ENCODE peak calls at places on chromosomes 7 and 10, in seven cellular contexts. T is PC-3; W is ovary; H is WERI-Rb-1; C is CD8-positive, alpha-beta memory T cell; V is HCT116; D is Panc1. A is an unnamed sample. For H3K27me3 and H3K36me3, the result is how much of the 10 kb centered on the place peaks cover.

GRCh38 chr7:30074422-30075030 is 46.3 kb downstream of the PLEKHA8 start:
- DNase-seq in H (no peak), W (no peak), D (peak), V (peak), T (peak), C (no peak), A (no peak)

GRCh38 chr10:100812978-100813377 is 67.6 kb downstream of the PAX2 start:
- DNase-seq in C (no peak), T (no peak), H (peak), D (no peak), W (no peak), V (no peak), A (no peak)

GRCh38 chr7:21960922-21961321 is 15.2 kb upstream of the CDCA7L start:
- DNase-seq in W (no peak), T (peak), D (no peak), V (no peak), C (no peak), H (no peak), A (no peak)

GRCh38 chr10:13462551-13462950 is 66.3 kb downstream of the BEND7 start:
- DNase-seq in D (no peak), V (no peak), W (no peak), T (no peak), C (no peak), H (no peak), A (no peak)

GRCh38 chr7:158517072-158517471 is 70.6 kb downstream of the PTPRN2 start:
- DNase-seq in V (no peak), C (no peak), W (no peak), H (no peak), T (no peak), D (no peak), A (no peak)

GRCh38 chr10:110355922-110356627 is 51.4 kb upstream of the SMNDC1 start:
- DNase-seq in W (no peak), D (no peak), H (no peak), V (no peak), C (no peak), T (no peak), A (no peak)

GRCh38 chr10:133140417-133141143 is 19.4 kb upstream of the KNDC1 start:
- DNase-seq in C (no peak), V (no peak), W (no peak), T (no peak), D (no peak), H (no peak), A (peak)

GRCh38 chr10:87092861-87093460 is 1.7 kb downstream of the GLUD1 start:
- DNase-seq in W (no peak), C (peak), H (no peak), V (no peak), T (peak), D (no peak), A (peak)

GRCh38 chr7:86574006-86574405 is 69.7 kb upstream of the GRM3 start:
- DNase-seq in W (no peak), D (no peak), C (no peak), H (no peak), T (no peak), V (no peak), A (no peak)

GRCh38 chr7:85554294-85554877 is 367.5 kb upstream of the SEMA3D start:
- DNase-seq in D (peak), V (peak), W (no peak), C (no peak), H (peak), T (peak), A (peak)

GRCh38 chr7:2271273-2272026 is 29.4 kb downstream of the NUDT1 start:
- DNase-seq in H (peak), T (no peak), W (no peak), V (no peak), D (no peak), C (no peak), A (peak)

GRCh38 chr10:89550509-89550908 is 15.1 kb upstream of the SLC16A12 start:
- DNase-seq in C (no peak), H (no peak), W (no peak), T (peak), V (no peak), D (no peak), A (no peak)

GRCh38 chr10:71756441-71757191 is 16.7 kb downstream of the VSIR start:
- DNase-seq in W (no peak), V (no peak), D (no peak), H (no peak), C (no peak), T (no peak), A (no peak)

GRCh38 chr10:132422931-132423813 is 26.2 kb downstream of the PWWP2B start:
- DNase-seq in T (no peak), H (peak), C (no peak), D (no peak), W (no peak), V (no peak), A (no peak)

GRCh38 chr10:115762029-115762428 is 511.0 kb downstream of the GFRA1 start:
- DNase-seq in H (no peak), W (no peak), C (no peak), D (no peak), V (no peak), T (no peak), A (no peak)

GRCh38 chr10:34889004-34889869 is 74.1 kb upstream of the PARD3 start:
- DNase-seq in V (no peak), C (no peak), T (peak), D (no peak), W (no peak), H (no peak), A (no peak)

GRCh38 chr10:36462194-36462593 is 663.2 kb upstream of the ANKRD30A start:
- DNase-seq in W (no peak), T (peak), V (no peak), C (no peak), D (no peak), H (no peak), A (no peak)

GRCh38 chr10:34565934-34566333 is 249.2 kb downstream of the PARD3 start:
- DNase-seq in H (no peak), V (no peak), C (no peak), T (no peak), W (no peak), D (no peak), A (no peak)

GRCh38 chr10:357201-357950 is 222.1 kb downstream of the ZMYND11 start:
- DNase-seq in D (no peak), W (no peak), T (no peak), V (no peak), H (no peak), C (no peak), A (no peak)

GRCh38 chr10:25017247-25017590 is 807 bp downstream of the THNSL1 start:
- DNase-seq in H (peak), V (no peak), T (peak), W (peak), C (peak), D (no peak), A (peak)

GRCh38 chr7:129649128-129649690 is 37.7 kb downstream of the NRF1 start:
- DNase-seq in D (no peak), V (no peak), C (no peak), H (no peak), W (no peak), T (no peak), A (no peak)

GRCh38 chr10:132845780-132846595 is 60.0 kb upstream of the NKX6-2 start:
- DNase-seq in D (no peak), H (no peak), T (no peak), W (no peak), V (no peak), C (no peak), A (peak)

GRCh38 chr7:37421820-37422219 is 26.8 kb downstream of the ELMO1 start:
- DNase-seq in T (no peak), C (no peak), V (no peak), H (no peak), W (no peak), D (no peak), A (no peak)

GRCh38 chr7:82327898-82328297 is 115.7 kb downstream of the CACNA2D1 start:
- DNase-seq in H (no peak), T (peak), D (no peak), W (no peak), V (no peak), C (no peak), A (no peak)

GRCh38 chr7:2399848-2400587 is 3.4 kb upstream of the CHST12 start:
- DNase-seq in T (peak), D (peak), H (no peak), W (peak), C (no peak), V (no peak), A (no peak)

GRCh38 chr10:133565441-133566294 is at the start of gene SYCE1:
- DNase-seq in V (no peak), T (no peak), C (no peak), D (no peak), H (no peak), W (peak), A (peak)

GRCh38 chr7:2757361-2757903 is 69.4 kb downstream of the AMZ1 start:
- DNase-seq in D (no peak), H (no peak), W (peak), V (peak), T (peak), C (no peak), A (no peak)

GRCh38 chr7:104328308-104328969 is at the start of gene LHFPL3:
- DNase-seq in V (no peak), D (no peak), T (no peak), W (no peak), H (peak), C (no peak), A (peak)

GRCh38 chr7:104328970-104329825 is 795 bp downstream of the LHFPL3 start:
- DNase-seq in T (no peak), W (no peak), V (no peak), H (peak), D (no peak), C (no peak), A (peak)

GRCh38 chr7:104327534-104327933 is 869 bp upstream of the LHFPL3 start:
- DNase-seq in T (no peak), W (no peak), C (no peak), H (no peak), V (no peak), D (no peak), A (no peak)

GRCh38 chr7:104327963-104328307 is 468 bp upstream of the LHFPL3 start:
- DNase-seq in W (no peak), H (no peak), V (no peak), C (no peak), T (no peak), D (no peak), A (no peak)
- H3K4me3 ChIP-seq in W (no peak), H (peak), V (no peak), C (no peak), T (no peak), D (no peak), A (peak)

GRCh38 chr10:58180633-58181032 is 87.1 kb downstream of the IPMK start:
- DNase-seq in D (no peak), V (no peak), T (peak), H (no peak), C (no peak), W (no peak), A (no peak)
- H3K27me3 ChIP-seq in D (under half), V (under half), T (under half), H (under half), C (under half), W (under half), A (under half)

GRCh38 chr7:75980126-75980864 is 14.1 kb downstream of the TMEM120A start:
- DNase-seq in C (no peak), V (no peak), D (no peak), T (no peak), W (peak), H (no peak), A (peak)
- H3K36me3 ChIP-seq in C (under half), V (under half), D (under half), T (under half), W (under half), H (under half), A (under half)

GRCh38 chr7:12582362-12582761 is 11.8 kb downstream of the SCIN start:
- DNase-seq in V (no peak), H (no peak), D (no peak), C (no peak), W (no peak), T (no peak), A (no peak)

GRCh38 chr7:12583922-12584321 is 13.4 kb downstream of the SCIN start:
- DNase-seq in D (no peak), H (no peak), T (peak), V (no peak), C (no peak), W (no peak), A (no peak)

GRCh38 chr7:12581897-12582296 is 11.4 kb downstream of the SCIN start:
- DNase-seq in C (no peak), W (no peak), V (no peak), T (no peak), H (no peak), D (no peak), A (no peak)

GRCh38 chr7:12583181-12583580 is 12.7 kb downstream of the SCIN start:
- DNase-seq in W (no peak), C (no peak), V (no peak), H (no peak), D (no peak), T (no peak), A (no peak)

GRCh38 chr7:12578930-12579640 is 8.6 kb downstream of the SCIN start:
- DNase-seq in T (no peak), C (no peak), H (no peak), D (no peak), V (no peak), W (no peak), A (no peak)
- H3K4me3 ChIP-seq in T (no peak), C (no peak), H (no peak), D (no peak), V (no peak), W (no peak), A (no peak)

GRCh38 chr7:119620769-119621168 is 652.2 kb upstream of the KCND2 start:
- DNase-seq in D (no peak), T (no peak), C (no peak), H (no peak), W (no peak), V (no peak), A (no peak)
- H3K27me3 ChIP-seq in D (under half), T (under half), C (under half), H (under half), W (under half), V (under half), A (under half)

GRCh38 chr10:122198631-122199030 is 72.5 kb upstream of the BTBD16 start:
- DNase-seq in C (no peak), H (no peak), V (no peak), W (no peak), D (no peak), T (no peak), A (no peak)

GRCh38 chr10:122199070-122199469 is 72.0 kb upstream of the BTBD16 start:
- DNase-seq in V (no peak), T (no peak), C (no peak), D (no peak), W (no peak), H (no peak), A (no peak)

GRCh38 chr10:122204691-122205489 is 66.2 kb upstream of the BTBD16 start:
- DNase-seq in D (no peak), H (no peak), V (no peak), T (no peak), C (no peak), W (no peak), A (no peak)

GRCh38 chr10:122199689-122200088 is 71.4 kb upstream of the BTBD16 start:
- DNase-seq in H (no peak), C (no peak), V (no peak), T (no peak), D (no peak), W (no peak), A (no peak)

GRCh38 chr10:122201401-122201800 is 69.7 kb upstream of the BTBD16 start:
- DNase-seq in W (no peak), V (no peak), T (no peak), D (no peak), H (peak), C (no peak), A (no peak)
- H3K36me3 ChIP-seq in W (under half), V (under half), T (under half), D (under half), H (under half), C (under half), A (under half)